ENCODE peak calls at places on chromosomes 3 and 15, in nine cellular contexts. One of them, this sample, is unnamed.

GRCh38 chr15:68935400-68935937 is 5.1 kb downstream of the SPESP1 start:
- DNase-seq in left colon: no peak
- DNase-seq in AG08395: no peak
- DNase-seq in CD8-positive, alpha-beta T cell: no peak
- DNase-seq in brain microvascular endothelial cell: no peak
- DNase-seq in pancreas: no peak
- DNase-seq in Right ventricle myocardium superior: no peak
- DNase-seq in A172: no peak
- DNase-seq in posterior vena cava: no peak
- DNase-seq in this sample: no peak

GRCh38 chr15:74653426-74654082 is 37.9 kb downstream of the CLK3 start:
- DNase-seq in left colon: peak
- DNase-seq in AG08395: peak
- DNase-seq in CD8-positive, alpha-beta T cell: no peak
- DNase-seq in brain microvascular endothelial cell: peak
- DNase-seq in pancreas: no peak
- DNase-seq in Right ventricle myocardium superior: no peak
- DNase-seq in A172: peak
- DNase-seq in posterior vena cava: no peak
- DNase-seq in this sample: no peak

GRCh38 chr3:149284034-149284433 is 49.4 kb downstream of the TM4SF18 start:
- DNase-seq in left colon: no peak
- DNase-seq in AG08395: no peak
- DNase-seq in CD8-positive, alpha-beta T cell: no peak
- DNase-seq in brain microvascular endothelial cell: no peak
- DNase-seq in pancreas: no peak
- DNase-seq in Right ventricle myocardium superior: no peak
- DNase-seq in A172: no peak
- DNase-seq in posterior vena cava: no peak
- DNase-seq in this sample: no peak

GRCh38 chr3:10198761-10199688 is 34.3 kb downstream of the IRAK2 start:
- DNase-seq in left colon: peak
- DNase-seq in AG08395: no peak
- DNase-seq in CD8-positive, alpha-beta T cell: peak
- DNase-seq in brain microvascular endothelial cell: peak
- DNase-seq in pancreas: no peak
- DNase-seq in Right ventricle myocardium superior: no peak
- DNase-seq in A172: peak
- DNase-seq in posterior vena cava: no peak
- DNase-seq in this sample: no peak

GRCh38 chr15:25136119-25136518 is 181.3 kb downstream of the SNRPN start:
- DNase-seq in left colon: no peak
- DNase-seq in AG08395: no peak
- DNase-seq in CD8-positive, alpha-beta T cell: no peak
- DNase-seq in brain microvascular endothelial cell: peak
- DNase-seq in pancreas: no peak
- DNase-seq in Right ventricle myocardium superior: no peak
- DNase-seq in A172: no peak
- DNase-seq in posterior vena cava: no peak
- DNase-seq in this sample: peak

GRCh38 chr15:75195766-75196241 is 5.9 kb upstream of the C15orf39 start:
- DNase-seq in left colon: no peak
- DNase-seq in AG08395: no peak
- DNase-seq in CD8-positive, alpha-beta T cell: no peak
- DNase-seq in brain microvascular endothelial cell: no peak
- DNase-seq in pancreas: no peak
- DNase-seq in Right ventricle myocardium superior: no peak
- DNase-seq in A172: no peak
- DNase-seq in posterior vena cava: no peak
- DNase-seq in this sample: peak

GRCh38 chr15:42163947-42164550 is 7.6 kb upstream of the PLA2G4F start:
- DNase-seq in left colon: no peak
- DNase-seq in AG08395: no peak
- DNase-seq in CD8-positive, alpha-beta T cell: no peak
- DNase-seq in brain microvascular endothelial cell: no peak
- DNase-seq in pancreas: no peak
- DNase-seq in Right ventricle myocardium superior: no peak
- DNase-seq in A172: no peak
- DNase-seq in posterior vena cava: no peak
- DNase-seq in this sample: no peak

GRCh38 chr15:98648654-98649537 is 557 bp downstream of the IGF1R start:
- DNase-seq in left colon: peak
- DNase-seq in AG08395: peak
- DNase-seq in CD8-positive, alpha-beta T cell: peak
- DNase-seq in brain microvascular endothelial cell: no peak
- DNase-seq in pancreas: peak
- DNase-seq in Right ventricle myocardium superior: peak
- DNase-seq in A172: peak
- DNase-seq in posterior vena cava: peak
- DNase-seq in this sample: peak

GRCh38 chr15:42730135-42730534 is 6.8 kb downstream of the CDAN1 start:
- DNase-seq in left colon: no peak
- DNase-seq in AG08395: no peak
- DNase-seq in CD8-positive, alpha-beta T cell: no peak
- DNase-seq in brain microvascular endothelial cell: no peak
- DNase-seq in pancreas: no peak
- DNase-seq in Right ventricle myocardium superior: no peak
- DNase-seq in A172: no peak
- DNase-seq in posterior vena cava: no peak
- DNase-seq in this sample: no peak

GRCh38 chr3:136377499-136377898 is 127.4 kb downstream of the PCCB start:
- DNase-seq in left colon: no peak
- DNase-seq in AG08395: no peak
- DNase-seq in CD8-positive, alpha-beta T cell: no peak
- DNase-seq in brain microvascular endothelial cell: no peak
- DNase-seq in pancreas: no peak
- DNase-seq in Right ventricle myocardium superior: no peak
- DNase-seq in A172: no peak
- DNase-seq in posterior vena cava: no peak
- DNase-seq in this sample: no peak

GRCh38 chr3:127175272-127175671 is 17.7 kb upstream of the PRR23E start:
- DNase-seq in left colon: no peak
- DNase-seq in AG08395: no peak
- DNase-seq in CD8-positive, alpha-beta T cell: no peak
- DNase-seq in brain microvascular endothelial cell: no peak
- DNase-seq in pancreas: no peak
- DNase-seq in Right ventricle myocardium superior: no peak
- DNase-seq in A172: no peak
- DNase-seq in posterior vena cava: no peak
- DNase-seq in this sample: no peak

GRCh38 chr3:127690823-127691452 is 18.2 kb downstream of the ABTB1 start:
- DNase-seq in left colon: no peak
- DNase-seq in AG08395: peak
- DNase-seq in CD8-positive, alpha-beta T cell: no peak
- DNase-seq in brain microvascular endothelial cell: peak
- DNase-seq in pancreas: peak
- DNase-seq in Right ventricle myocardium superior: peak
- DNase-seq in A172: peak
- DNase-seq in posterior vena cava: peak
- DNase-seq in this sample: peak

GRCh38 chr3:195524171-195524896 is 18.8 kb downstream of the PPP1R2 start:
- DNase-seq in left colon: no peak
- DNase-seq in AG08395: no peak
- DNase-seq in CD8-positive, alpha-beta T cell: no peak
- DNase-seq in brain microvascular endothelial cell: no peak
- DNase-seq in pancreas: no peak
- DNase-seq in Right ventricle myocardium superior: no peak
- DNase-seq in A172: no peak
- DNase-seq in posterior vena cava: no peak
- DNase-seq in this sample: no peak

GRCh38 chr3:149970716-149971402 is at the start of gene PFN2:
- DNase-seq in left colon: peak
- DNase-seq in AG08395: peak
- DNase-seq in CD8-positive, alpha-beta T cell: peak
- DNase-seq in brain microvascular endothelial cell: peak
- DNase-seq in pancreas: peak
- DNase-seq in Right ventricle myocardium superior: peak
- DNase-seq in A172: peak
- DNase-seq in posterior vena cava: peak
- DNase-seq in this sample: peak

GRCh38 chr3:185925353-185925752 is 12.5 kb downstream of the TRA2B start:
- DNase-seq in left colon: no peak
- DNase-seq in AG08395: no peak
- DNase-seq in CD8-positive, alpha-beta T cell: no peak
- DNase-seq in brain microvascular endothelial cell: no peak
- DNase-seq in pancreas: no peak
- DNase-seq in Right ventricle myocardium superior: no peak
- DNase-seq in A172: no peak
- DNase-seq in posterior vena cava: no peak
- DNase-seq in this sample: peak

GRCh38 chr3:54519493-54519892 is 397.1 kb downstream of the CACNA2D3 start:
- DNase-seq in left colon: no peak
- DNase-seq in AG08395: no peak
- DNase-seq in CD8-positive, alpha-beta T cell: no peak
- DNase-seq in brain microvascular endothelial cell: no peak
- DNase-seq in pancreas: no peak
- DNase-seq in Right ventricle myocardium superior: no peak
- DNase-seq in A172: no peak
- DNase-seq in posterior vena cava: no peak
- DNase-seq in this sample: no peak

GRCh38 chr3:51982352-51982837 is 940 bp upstream of the ACY1 start:
- DNase-seq in left colon: peak
- DNase-seq in AG08395: no peak
- DNase-seq in CD8-positive, alpha-beta T cell: no peak
- DNase-seq in brain microvascular endothelial cell: no peak
- DNase-seq in pancreas: peak
- DNase-seq in Right ventricle myocardium superior: no peak
- DNase-seq in A172: peak
- DNase-seq in posterior vena cava: no peak
- DNase-seq in this sample: peak

GRCh38 chr3:169965562-169965961 is 1.0 kb upstream of the SEC62 start:
- DNase-seq in left colon: no peak
- DNase-seq in AG08395: no peak
- DNase-seq in CD8-positive, alpha-beta T cell: no peak
- DNase-seq in brain microvascular endothelial cell: no peak
- DNase-seq in pancreas: no peak
- DNase-seq in Right ventricle myocardium superior: no peak
- DNase-seq in A172: no peak
- DNase-seq in posterior vena cava: no peak
- DNase-seq in this sample: no peak

GRCh38 chr15:76217029-76217866 is 94.0 kb downstream of the ETFA start:
- DNase-seq in left colon: no peak
- DNase-seq in AG08395: no peak
- DNase-seq in CD8-positive, alpha-beta T cell: no peak
- DNase-seq in brain microvascular endothelial cell: peak
- DNase-seq in pancreas: no peak
- DNase-seq in Right ventricle myocardium superior: no peak
- DNase-seq in A172: peak
- DNase-seq in posterior vena cava: no peak
- DNase-seq in this sample: no peak

GRCh38 chr3:87766736-87767135 is 292.1 kb downstream of the CGGBP1 start:
- DNase-seq in left colon: no peak
- DNase-seq in AG08395: no peak
- DNase-seq in CD8-positive, alpha-beta T cell: no peak
- DNase-seq in brain microvascular endothelial cell: no peak
- DNase-seq in pancreas: no peak
- DNase-seq in Right ventricle myocardium superior: no peak
- DNase-seq in A172: no peak
- DNase-seq in posterior vena cava: no peak
- DNase-seq in this sample: peak

GRCh38 chr3:52892625-52893311 is 4.6 kb downstream of the STIMATE start:
- DNase-seq in left colon: no peak
- DNase-seq in AG08395: no peak
- DNase-seq in CD8-positive, alpha-beta T cell: peak
- DNase-seq in brain microvascular endothelial cell: no peak
- DNase-seq in pancreas: no peak
- DNase-seq in Right ventricle myocardium superior: no peak
- DNase-seq in A172: no peak
- DNase-seq in posterior vena cava: no peak
- DNase-seq in this sample: no peak